ENCODE peak calls at places on chromosomes 12 and 14, in ten cellular contexts. One of them, this sample, is unnamed.

GRCh38 chr12:58359084-58359483 is 417.7 kb downstream of the ATP23 start:
- DNase-seq in IMR-90: peak; percentile 37
- DNase-seq in posterior cingulate gyrus: no peak
- DNase-seq in AG09309: peak; percentile 67
- DNase-seq in nephron progenitor cell: no peak
- DNase-seq in T1000: no peak
- DNase-seq in A549: no peak
- DNase-seq in stimulated activated CD8-positive, alpha-beta memory T cell treated with anti-CD3 and anti-CD28 coated beads, Interleukin-7, amount 100 ng/mL, for 24 hours: no peak
- DNase-seq in stimulated activated CD4-positive, alpha-beta T cell treated with anti-CD3 and anti-CD28 coated beads, Interleukin-2, amount 100 ng/mL, for 48 hours: no peak
- DNase-seq in activated T-helper 1 cell treated with Interleukin-2 at 50 U/mL for 16 hours: no peak
- DNase-seq in this sample: no peak

GRCh38 chr12:104930388-104931326 is 27.4 kb downstream of the SLC41A2 start:
- DNase-seq in IMR-90: peak; percentile 82
- DNase-seq in posterior cingulate gyrus: no peak
- DNase-seq in AG09309: no peak
- DNase-seq in nephron progenitor cell: no peak
- DNase-seq in T1000: no peak
- DNase-seq in A549: no peak
- DNase-seq in stimulated activated CD8-positive, alpha-beta memory T cell treated with anti-CD3 and anti-CD28 coated beads, Interleukin-7, amount 100 ng/mL, for 24 hours: no peak
- DNase-seq in stimulated activated CD4-positive, alpha-beta T cell treated with anti-CD3 and anti-CD28 coated beads, Interleukin-2, amount 100 ng/mL, for 48 hours: peak; percentile 23
- DNase-seq in activated T-helper 1 cell treated with Interleukin-2 at 50 U/mL for 16 hours: no peak
- DNase-seq in this sample: no peak

GRCh38 chr14:55446127-55446736 is 5.8 kb upstream of the TBPL2 start:
- DNase-seq in IMR-90: peak; percentile 86
- DNase-seq in posterior cingulate gyrus: peak; percentile 15
- DNase-seq in AG09309: peak; percentile 38
- DNase-seq in nephron progenitor cell: peak; percentile 73
- DNase-seq in T1000: peak; percentile 36
- DNase-seq in A549: peak; percentile 61
- DNase-seq in stimulated activated CD8-positive, alpha-beta memory T cell treated with anti-CD3 and anti-CD28 coated beads, Interleukin-7, amount 100 ng/mL, for 24 hours: no peak
- DNase-seq in stimulated activated CD4-positive, alpha-beta T cell treated with anti-CD3 and anti-CD28 coated beads, Interleukin-2, amount 100 ng/mL, for 48 hours: peak; percentile 70
- DNase-seq in activated T-helper 1 cell treated with Interleukin-2 at 50 U/mL for 16 hours: no peak
- DNase-seq in this sample: peak; percentile 71

GRCh38 chr14:31945074-31945613 is 132.0 kb upstream of the ARHGAP5 start:
- DNase-seq in IMR-90: no peak
- DNase-seq in posterior cingulate gyrus: no peak
- DNase-seq in AG09309: no peak
- DNase-seq in nephron progenitor cell: no peak
- DNase-seq in T1000: no peak
- DNase-seq in A549: no peak
- DNase-seq in stimulated activated CD8-positive, alpha-beta memory T cell treated with anti-CD3 and anti-CD28 coated beads, Interleukin-7, amount 100 ng/mL, for 24 hours: no peak
- DNase-seq in stimulated activated CD4-positive, alpha-beta T cell treated with anti-CD3 and anti-CD28 coated beads, Interleukin-2, amount 100 ng/mL, for 48 hours: no peak
- DNase-seq in activated T-helper 1 cell treated with Interleukin-2 at 50 U/mL for 16 hours: peak; percentile 7
- DNase-seq in this sample: no peak

GRCh38 chr14:91138511-91139359 is 24.9 kb downstream of the DGLUCY start:
- DNase-seq in IMR-90: no peak
- DNase-seq in posterior cingulate gyrus: no peak
- DNase-seq in AG09309: no peak
- DNase-seq in nephron progenitor cell: no peak
- DNase-seq in T1000: no peak
- DNase-seq in A549: peak; percentile 28
- DNase-seq in stimulated activated CD8-positive, alpha-beta memory T cell treated with anti-CD3 and anti-CD28 coated beads, Interleukin-7, amount 100 ng/mL, for 24 hours: no peak
- DNase-seq in stimulated activated CD4-positive, alpha-beta T cell treated with anti-CD3 and anti-CD28 coated beads, Interleukin-2, amount 100 ng/mL, for 48 hours: peak; percentile 53
- DNase-seq in activated T-helper 1 cell treated with Interleukin-2 at 50 U/mL for 16 hours: no peak
- DNase-seq in this sample: no peak

GRCh38 chr12:9732966-9733461 is at the start of gene CLECL1:
- DNase-seq in IMR-90: no peak
- DNase-seq in posterior cingulate gyrus: no peak
- DNase-seq in AG09309: no peak
- DNase-seq in nephron progenitor cell: no peak
- DNase-seq in T1000: no peak
- DNase-seq in A549: no peak
- DNase-seq in stimulated activated CD8-positive, alpha-beta memory T cell treated with anti-CD3 and anti-CD28 coated beads, Interleukin-7, amount 100 ng/mL, for 24 hours: no peak
- DNase-seq in stimulated activated CD4-positive, alpha-beta T cell treated with anti-CD3 and anti-CD28 coated beads, Interleukin-2, amount 100 ng/mL, for 48 hours: no peak
- DNase-seq in activated T-helper 1 cell treated with Interleukin-2 at 50 U/mL for 16 hours: no peak
- DNase-seq in this sample: no peak

GRCh38 chr12:73465106-73465505 is 1072.5 kb upstream of the ATXN7L3B start:
- DNase-seq in IMR-90: no peak
- DNase-seq in posterior cingulate gyrus: no peak
- DNase-seq in AG09309: no peak
- DNase-seq in nephron progenitor cell: peak; percentile 2
- DNase-seq in T1000: no peak
- DNase-seq in A549: no peak
- DNase-seq in stimulated activated CD8-positive, alpha-beta memory T cell treated with anti-CD3 and anti-CD28 coated beads, Interleukin-7, amount 100 ng/mL, for 24 hours: no peak
- DNase-seq in stimulated activated CD4-positive, alpha-beta T cell treated with anti-CD3 and anti-CD28 coated beads, Interleukin-2, amount 100 ng/mL, for 48 hours: no peak
- DNase-seq in activated T-helper 1 cell treated with Interleukin-2 at 50 U/mL for 16 hours: no peak
- DNase-seq in this sample: no peak

GRCh38 chr12:112961074-112961473 is 17.2 kb upstream of the OAS2 start:
- DNase-seq in IMR-90: no peak
- DNase-seq in posterior cingulate gyrus: no peak
- DNase-seq in AG09309: no peak
- DNase-seq in nephron progenitor cell: no peak
- DNase-seq in T1000: no peak
- DNase-seq in A549: no peak
- DNase-seq in stimulated activated CD8-positive, alpha-beta memory T cell treated with anti-CD3 and anti-CD28 coated beads, Interleukin-7, amount 100 ng/mL, for 24 hours: no peak
- DNase-seq in stimulated activated CD4-positive, alpha-beta T cell treated with anti-CD3 and anti-CD28 coated beads, Interleukin-2, amount 100 ng/mL, for 48 hours: no peak
- DNase-seq in activated T-helper 1 cell treated with Interleukin-2 at 50 U/mL for 16 hours: no peak
- DNase-seq in this sample: no peak

This sample was measured in ascending aorta.